ENCODE peak calls at places on chromosomes 1 and 21, in nine cellular contexts. J is foreskin fibroblast, Z is pancreas, P is suprapubic skin, U is transverse colon, C is lower leg skin, O is kidney, R is MCF 10A, Y is uterus. E is an unnamed sample.
A peak's percentile ranks its signal among the peaks of the same experiment; 100 is the strongest.

GRCh38 chr1:31760422-31760900 is 3.7 kb downstream of the ADGRB2 start:
- DNase-seq in Z (no peak), R (no peak), Y (no peak), P (no peak), J (no peak), C (no peak), O (no peak), U (no peak), E (no peak)

GRCh38 chr21:36194024-36194423 is 37.4 kb downstream of the DOP1B start:
- DNase-seq in Z (no peak), R (no peak), Y (no peak), U (no peak), J (no peak), P (no peak), C (no peak), O (peak; percentile 2), E (no peak)

GRCh38 chr1:96538001-96538649 is 183.5 kb upstream of the PTBP2 start:
- DNase-seq in J (peak; percentile 88), P (no peak), O (no peak), R (peak; percentile 10), Y (peak; percentile 53), U (peak; percentile 13), C (peak; percentile 36), Z (no peak), E (no peak)

GRCh38 chr1:145918144-145918991 is at the start of gene PEX11B:
- DNase-seq in Z (peak; percentile 84), U (peak; percentile 91), P (peak; percentile 94), R (peak; percentile 92), J (peak; percentile 82), C (peak; percentile 90), Y (peak; percentile 89), O (peak; percentile 96), E (peak; percentile 92)

GRCh38 chr1:24768873-24769605 is 23.8 kb downstream of the CLIC4 start:
- DNase-seq in P (no peak), Z (no peak), C (no peak), Y (no peak), J (no peak), O (no peak), R (no peak), U (no peak), E (no peak)

GRCh38 chr1:244214009-244214967 is 163.2 kb downstream of the ZBTB18 start:
- DNase-seq in R (peak; percentile 97), O (no peak), U (peak; percentile 10), J (peak; percentile 97), Z (no peak), P (no peak), C (no peak), Y (peak; percentile 82), E (no peak)

GRCh38 chr1:101003012-101003650 is 22.5 kb downstream of the DPH5 start:
- DNase-seq in P (no peak), O (no peak), J (no peak), R (peak; percentile 14), U (no peak), Y (no peak), Z (no peak), C (no peak), E (no peak)

GRCh38 chr1:50183734-50184133 is 75.0 kb downstream of the ELAVL4 start:
- DNase-seq in Z (no peak), U (no peak), J (no peak), R (no peak), Y (no peak), O (no peak), C (no peak), P (no peak), E (no peak)

GRCh38 chr21:44982558-44983244 is 42.9 kb downstream of the SLX9 start:
- DNase-seq in U (no peak), O (peak; percentile 78), Y (no peak), R (no peak), C (no peak), J (peak; percentile 23), P (no peak), Z (no peak), E (no peak)

GRCh38 chr1:78839704-78840277 is 166.7 kb downstream of the ADGRL4 start:
- DNase-seq in Y (no peak), P (no peak), O (no peak), C (peak; percentile 18), R (peak; percentile 58), U (no peak), Z (peak; percentile 4), J (no peak), E (no peak)

DNA sequence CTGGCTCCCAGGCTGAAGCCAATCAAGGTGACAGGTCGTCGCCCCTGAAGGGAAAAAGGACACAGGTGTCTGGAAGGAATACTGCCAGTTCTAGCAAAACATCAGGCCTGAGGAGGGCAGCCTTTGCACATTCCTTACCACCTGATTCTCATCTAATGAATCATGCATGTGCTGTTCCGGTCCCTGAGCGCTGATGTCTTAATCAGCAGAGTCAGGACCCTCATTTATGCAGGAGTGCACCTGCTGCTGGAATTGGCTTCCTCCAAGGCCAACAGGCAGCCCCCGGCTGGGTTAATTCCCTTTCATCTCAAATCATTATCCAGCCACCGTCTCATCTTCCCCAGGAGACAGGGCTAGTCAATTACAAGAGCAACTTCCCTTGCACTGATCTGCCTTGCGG is 62.3 kb downstream of the TMCO4 start:
- DNase-seq in R (peak; percentile 50), C (no peak), O (no peak), Y (no peak), U (no peak), Z (no peak), P (no peak), J (no peak), E (no peak)
- TF ChIP-seq CTCF in R (no peak), C (no peak), O (peak; percentile 31), Y (no peak), U (no peak), Z (no peak), P (no peak), J (no peak), E (peak; percentile 6)

GRCh38 chr1:85201340-85202091 is 700 bp upstream of the SYDE2 start:
- DNase-seq in Y (peak; percentile 71), P (peak; percentile 87), Z (peak; percentile 75), R (peak; percentile 71), J (peak; percentile 60), U (peak; percentile 76), O (peak; percentile 92), C (peak; percentile 49), E (peak; percentile 91)
- TF ChIP-seq CTCF in Y (peak; percentile 8), P (no peak), Z (no peak), R (no peak), J (peak; percentile 5), U (no peak), O (no peak), C (no peak), E (peak; percentile 22)

DNA sequence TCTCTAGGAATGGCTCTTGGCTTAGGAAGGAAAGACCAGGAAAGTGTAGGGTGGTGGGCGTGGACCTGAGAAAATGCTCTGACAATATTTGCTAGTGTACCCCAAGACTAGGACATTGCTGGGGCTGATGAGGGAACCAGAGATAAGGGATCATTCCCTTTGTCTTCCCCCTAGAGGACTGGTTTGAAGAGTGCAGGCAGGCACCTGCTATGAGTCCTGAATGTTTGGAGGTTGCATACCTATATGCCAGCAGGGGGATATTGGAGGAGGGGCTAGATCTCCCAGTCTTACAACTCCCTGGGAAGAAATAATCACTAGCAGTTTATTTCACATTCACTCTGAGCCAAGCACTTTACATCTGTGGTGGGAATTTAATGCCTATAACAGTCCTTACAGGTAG is 6.0 kb upstream of the BCL10 start:
- DNase-seq in R (no peak), P (no peak), O (no peak), Z (no peak), C (no peak), J (no peak), Y (no peak), U (no peak), E (no peak)
- TF ChIP-seq CTCF in R (no peak), P (no peak), O (no peak), Z (no peak), C (no peak), J (no peak), Y (no peak), U (no peak), E (no peak)

GRCh38 chr1:184596950-184597651 is 157.6 kb downstream of the EDEM3 start:
- DNase-seq in Y (no peak), C (no peak), O (no peak), P (no peak), J (no peak), Z (no peak), U (no peak), R (no peak), E (no peak)
- TF ChIP-seq CTCF in Y (no peak), C (no peak), O (no peak), P (no peak), J (no peak), Z (no peak), U (no peak), R (no peak), E (no peak)

DNA sequence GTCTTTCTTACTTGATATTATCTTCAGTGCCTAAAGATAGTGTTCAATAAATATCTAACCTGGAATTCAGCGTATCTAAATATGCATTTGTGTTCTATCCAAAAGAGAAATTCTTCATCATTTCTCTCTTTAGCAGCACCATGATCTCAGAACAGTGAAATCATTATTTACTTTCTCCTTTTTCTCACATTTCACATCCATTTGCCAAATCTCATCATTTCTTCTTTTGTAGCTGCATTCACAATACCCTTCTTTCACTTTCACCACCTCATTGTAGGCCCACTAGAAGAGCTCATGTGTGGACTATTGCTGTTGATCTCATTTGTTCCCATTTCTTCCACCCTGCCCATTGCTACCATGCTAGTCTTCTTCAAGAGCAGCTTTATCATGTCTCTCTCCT is 178.0 kb downstream of the PHTF1 start:
- DNase-seq in U (no peak), O (no peak), Y (no peak), J (no peak), Z (no peak), P (no peak), C (no peak), R (no peak), E (no peak)
- TF ChIP-seq CTCF in U (no peak), O (no peak), Y (no peak), J (no peak), Z (no peak), P (no peak), C (no peak), R (no peak), E (no peak)